ENCODE peak calls at places on chromosomes 12 and 14, in six cellular contexts. One of them, this sample, is unnamed.
A peak's percentile ranks its signal among the peaks of the same experiment; 100 is the strongest.

GRCh38 chr14:78254911-78255431 is 84.8 kb downstream of the NRXN3 start:
- DNase-seq in Caco-2: no peak
- DNase-seq in mucosa of descending colon: no peak
- DNase-seq in nephron progenitor cell: no peak
- DNase-seq in nucleus accumbens: no peak
- DNase-seq in brain microvascular endothelial cell: no peak
- DNase-seq in this sample: no peak

GRCh38 chr14:90060312-90060964 is 1.4 kb upstream of the KCNK13 start:
- DNase-seq in Caco-2: peak; percentile 66
- DNase-seq in mucosa of descending colon: peak; percentile 49
- DNase-seq in nephron progenitor cell: peak; percentile 75
- DNase-seq in nucleus accumbens: peak; percentile 59
- DNase-seq in brain microvascular endothelial cell: peak; percentile 13
- DNase-seq in this sample: peak; percentile 32

GRCh38 chr12:99495797-99496196 is 151.8 kb upstream of the GARIN6 start:
- DNase-seq in Caco-2: no peak
- DNase-seq in mucosa of descending colon: no peak
- DNase-seq in nephron progenitor cell: no peak
- DNase-seq in nucleus accumbens: no peak
- DNase-seq in brain microvascular endothelial cell: no peak
- DNase-seq in this sample: no peak

GRCh38 chr12:65685514-65685913 is 138.8 kb upstream of the HMGA2 start:
- DNase-seq in Caco-2: peak; percentile 26
- DNase-seq in mucosa of descending colon: no peak
- DNase-seq in nephron progenitor cell: no peak
- DNase-seq in nucleus accumbens: no peak
- DNase-seq in brain microvascular endothelial cell: peak; percentile 36
- DNase-seq in this sample: no peak

GRCh38 chr12:113929312-113929989 is 36.7 kb downstream of the RBM19 start:
- DNase-seq in Caco-2: no peak
- DNase-seq in mucosa of descending colon: no peak
- DNase-seq in nephron progenitor cell: no peak
- DNase-seq in nucleus accumbens: no peak
- DNase-seq in brain microvascular endothelial cell: no peak
- DNase-seq in this sample: no peak

GRCh38 chr12:48979602-48980388 is 1.7 kb downstream of the WNT1 start:
- DNase-seq in Caco-2: no peak
- DNase-seq in mucosa of descending colon: no peak
- DNase-seq in nephron progenitor cell: no peak
- DNase-seq in nucleus accumbens: no peak
- DNase-seq in brain microvascular endothelial cell: no peak
- DNase-seq in this sample: peak; percentile 50

GRCh38 chr12:70577283-70577634 is 60.0 kb downstream of the PTPRB start:
- DNase-seq in Caco-2: no peak
- DNase-seq in mucosa of descending colon: no peak
- DNase-seq in nephron progenitor cell: no peak
- DNase-seq in nucleus accumbens: no peak
- DNase-seq in brain microvascular endothelial cell: no peak
- DNase-seq in this sample: no peak

GRCh38 chr14:28754209-28754985 is 12.2 kb upstream of the FOXG1 start:
- DNase-seq in Caco-2: peak; percentile 54
- DNase-seq in mucosa of descending colon: peak; percentile 68
- DNase-seq in nephron progenitor cell: peak; percentile 51
- DNase-seq in nucleus accumbens: peak; percentile 41
- DNase-seq in brain microvascular endothelial cell: peak; percentile 27
- DNase-seq in this sample: no peak

GRCh38 chr12:94092516-94093241 is 55.7 kb upstream of the PLXNC1 start:
- DNase-seq in Caco-2: no peak
- DNase-seq in mucosa of descending colon: no peak
- DNase-seq in nephron progenitor cell: no peak
- DNase-seq in nucleus accumbens: no peak
- DNase-seq in brain microvascular endothelial cell: peak; percentile 36
- DNase-seq in this sample: no peak

GRCh38 chr14:72723741-72724530 is 170.0 kb downstream of the DPF3 start:
- DNase-seq in Caco-2: no peak
- DNase-seq in mucosa of descending colon: no peak
- DNase-seq in nephron progenitor cell: no peak
- DNase-seq in nucleus accumbens: no peak
- DNase-seq in brain microvascular endothelial cell: no peak
- DNase-seq in this sample: no peak

GRCh38 chr12:93733928-93734327 is 56.8 kb downstream of the CRADD start:
- DNase-seq in Caco-2: no peak
- DNase-seq in mucosa of descending colon: no peak
- DNase-seq in nephron progenitor cell: no peak
- DNase-seq in nucleus accumbens: no peak
- DNase-seq in brain microvascular endothelial cell: no peak
- DNase-seq in this sample: no peak

GRCh38 chr12:17097674-17098073 is 491.7 kb upstream of the LMO3 start:
- DNase-seq in Caco-2: no peak
- DNase-seq in mucosa of descending colon: no peak
- DNase-seq in nephron progenitor cell: no peak
- DNase-seq in nucleus accumbens: no peak
- DNase-seq in brain microvascular endothelial cell: no peak
- DNase-seq in this sample: no peak

GRCh38 chr12:62618948-62619347 is 152.3 kb downstream of the MON2 start:
- DNase-seq in Caco-2: no peak
- DNase-seq in mucosa of descending colon: no peak
- DNase-seq in nephron progenitor cell: no peak
- DNase-seq in nucleus accumbens: no peak
- DNase-seq in brain microvascular endothelial cell: no peak
- DNase-seq in this sample: no peak

This sample was measured in transverse colon.